ENCODE peak calls at places on chromosomes 16 and 17, in nine cellular contexts. N, K, Q, S, E, Y, X, W and R are unnamed samples.

GRCh38 chr17:65920996-65921395 is 270.9 kb downstream of the CEP112 start:
- DNase-seq in N (no peak), K (no peak), Q (no peak), S (no peak), E (no peak), Y (no peak), X (no peak), W (no peak), R (no peak)

GRCh38 chr17:3896108-3897099 is 3.6 kb upstream of the CAMKK1 start:
- DNase-seq in N (no peak), K (no peak), Q (no peak), S (no peak), E (peak; percentile 34), Y (no peak), X (no peak), W (no peak), R (no peak)

GRCh38 chr17:81428945-81429344 is 33.7 kb downstream of the BAHCC1 start:
- DNase-seq in N (no peak), K (no peak), Q (no peak), S (no peak), E (no peak), Y (no peak), X (no peak), W (no peak), R (no peak)

GRCh38 chr16:82609140-82609539 is 17.6 kb upstream of the CDH13 start:
- DNase-seq in N (peak; percentile 30), K (no peak), Q (no peak), S (no peak), E (no peak), Y (no peak), X (no peak), W (no peak), R (no peak)

GRCh38 chr17:79991924-79992656 is 43.6 kb downstream of the TBC1D16 start:
- DNase-seq in N (no peak), K (peak; percentile 40), Q (no peak), S (no peak), E (peak; percentile 84), Y (no peak), X (no peak), W (peak; percentile 50), R (peak; percentile 27)

GRCh38 chr16:46894011-46894672 is 10.0 kb downstream of the GPT2 start:
- DNase-seq in N (peak; percentile 43), K (no peak), Q (no peak), S (no peak), E (no peak), Y (no peak), X (no peak), W (peak; percentile 80), R (no peak)

GRCh38 chr17:80899402-80900268 is 92.0 kb upstream of the CHMP6 start:
- DNase-seq in N (no peak), K (peak; percentile 51), Q (no peak), S (peak; percentile 76), E (no peak), Y (peak; percentile 69), X (no peak), W (peak; percentile 29), R (peak; percentile 88)

GRCh38 chr17:72386619-72387237 is 265.9 kb downstream of the SOX9 start:
- DNase-seq in N (no peak), K (no peak), Q (no peak), S (no peak), E (no peak), Y (no peak), X (no peak), W (no peak), R (no peak)

GRCh38 chr16:71201556-71201955 is 29.0 kb downstream of the HYDIN start:
- DNase-seq in N (no peak), K (no peak), Q (no peak), S (no peak), E (no peak), Y (no peak), X (no peak), W (no peak), R (no peak)

GRCh38 chr16:3388325-3388724 is 12.5 kb downstream of the ZSCAN32 start:
- DNase-seq in N (no peak), K (no peak), Q (no peak), S (no peak), E (no peak), Y (no peak), X (no peak), W (no peak), R (no peak)

GRCh38 chr17:80034977-80035686 is 540 bp downstream of the TBC1D16 start:
- DNase-seq in N (peak; percentile 46), K (peak; percentile 63), Q (no peak), S (peak; percentile 22), E (peak; percentile 38), Y (no peak), X (no peak), W (no peak), R (peak; percentile 66)

GRCh38 chr16:7596285-7596684 is 263.6 kb downstream of the RBFOX1 start:
- DNase-seq in N (no peak), K (no peak), Q (no peak), S (no peak), E (no peak), Y (no peak), X (no peak), W (no peak), R (no peak)

GRCh38 chr16:12673466-12673865 is 130.2 kb downstream of the CPPED1 start:
- DNase-seq in N (no peak), K (no peak), Q (no peak), S (no peak), E (no peak), Y (no peak), X (no peak), W (no peak), R (no peak)

GRCh38 chr17:42112552-42113176 is at the start of gene DHX58:
- DNase-seq in N (peak; percentile 63), K (no peak), Q (no peak), S (peak; percentile 97), E (peak; percentile 85), Y (peak; percentile 73), X (no peak), W (peak; percentile 81), R (peak; percentile 89)

GRCh38 chr16:52050418-52050817 is 496.5 kb downstream of the TOX3 start:
- DNase-seq in N (no peak), K (no peak), Q (no peak), S (no peak), E (no peak), Y (no peak), X (no peak), W (no peak), R (no peak)

GRCh38 chr16:1903845-1904820 is 14.1 kb downstream of the HS3ST6 start:
- DNase-seq in N (no peak), K (no peak), Q (no peak), S (no peak), E (no peak), Y (no peak), X (no peak), W (no peak), R (no peak)

GRCh38 chr16:87457051-87457611 is 35.7 kb downstream of the ZCCHC14 start:
- DNase-seq in N (no peak), K (no peak), Q (no peak), S (no peak), E (no peak), Y (no peak), X (no peak), W (no peak), R (no peak)

GRCh38 chr16:4111748-4112696 is 4.2 kb downstream of the ADCY9 start:
- DNase-seq in N (no peak), K (no peak), Q (no peak), S (no peak), E (peak; percentile 41), Y (no peak), X (no peak), W (no peak), R (no peak)

GRCh38 chr17:51833620-51834019 is 324.9 kb downstream of the CA10 start:
- DNase-seq in N (no peak), K (no peak), Q (no peak), S (no peak), E (no peak), Y (no peak), X (no peak), W (no peak), R (no peak)

GRCh38 chr17:15886221-15886620 is 58.7 kb upstream of the ADORA2B start:
- DNase-seq in N (no peak), K (no peak), Q (no peak), S (no peak), E (no peak), Y (no peak), X (no peak), W (no peak), R (no peak)

GRCh38 chr17:29625037-29625750 is 2.5 kb upstream of the CORO6 start:
- DNase-seq in N (peak; percentile 46), K (peak; percentile 39), Q (no peak), S (no peak), E (no peak), Y (no peak), X (no peak), W (no peak), R (no peak)
- TF ChIP-seq CTCF in N (no peak), K (no peak), Q (no peak), S (no peak), E (no peak), Y (no peak), X (no peak), W (no peak), R (no peak)

GRCh38 chr17:7262192-7263070 is at the start of gene CLDN7:
- DNase-seq in N (no peak), K (peak; percentile 37), Q (no peak), S (no peak), E (peak; percentile 96), Y (no peak), X (no peak), W (peak; percentile 52), R (no peak)
- TF ChIP-seq CTCF in N (no peak), K (no peak), Q (no peak), S (no peak), E (no peak), Y (no peak), X (no peak), W (no peak), R (no peak)

GRCh38 chr17:14808425-14808824 is 456.7 kb downstream of the PMP22 start:
- DNase-seq in N (no peak), K (no peak), Q (no peak), S (no peak), E (no peak), Y (no peak), X (no peak), W (no peak), R (no peak)

GRCh38 chr17:14815079-14815478 is 450.0 kb downstream of the PMP22 start:
- DNase-seq in N (no peak), K (no peak), Q (no peak), S (no peak), E (no peak), Y (no peak), X (no peak), W (no peak), R (no peak)

GRCh38 chr17:14818469-14818868 is 446.7 kb downstream of the PMP22 start:
- DNase-seq in N (no peak), K (no peak), Q (no peak), S (no peak), E (no peak), Y (no peak), X (no peak), W (no peak), R (no peak)

GRCh38 chr17:14813649-14814048 is 451.5 kb downstream of the PMP22 start:
- DNase-seq in N (no peak), K (peak; percentile 71), Q (no peak), S (no peak), E (no peak), Y (peak; percentile 56), X (no peak), W (no peak), R (peak; percentile 36)
- TF ChIP-seq CTCF in N (no peak), K (peak; percentile 54), Q (peak; percentile 52), S (no peak), E (no peak), Y (peak; percentile 69), X (no peak), W (no peak), R (peak; percentile 33)

GRCh38 chr16:582614-583331 is 7.1 kb upstream of the RAB40C start:
- DNase-seq in N (no peak), K (no peak), Q (no peak), S (no peak), E (no peak), Y (no peak), X (no peak), W (peak; percentile 86), R (no peak)
- TF ChIP-seq CTCF in N (no peak), K (no peak), Q (no peak), S (no peak), E (no peak), Y (no peak), X (no peak), W (no peak), R (no peak)